ENCODE peak calls at places on chromosomes 6 and 20, in six cellular contexts. U is NCI-H1092, F is cardiac muscle cell, T is GM13976, Z is retina, D is A549. L is an unnamed sample.

GRCh38 chr6:6008648-6009421 is 2.1 kb upstream of the NRN1 start:
- DNase-seq in U (peak; percentile 62), F (peak; percentile 48), T (peak; percentile 92), Z (peak; percentile 91), D (peak; percentile 38), L (peak; percentile 90)

GRCh38 chr20:51528263-51529026 is 14.1 kb downstream of the NFATC2 start:
- DNase-seq in U (no peak), F (no peak), T (peak; percentile 50), Z (no peak), D (no peak), L (no peak)

GRCh38 chr6:28643017-28643740 is 117.5 kb downstream of the GPX5 start:
- DNase-seq in U (no peak), F (peak; percentile 73), T (peak; percentile 29), Z (peak; percentile 21), D (peak; percentile 87), L (peak; percentile 60)

GRCh38 chr6:163120223-163120622 is 294.3 kb upstream of the QKI start:
- DNase-seq in U (no peak), F (no peak), T (no peak), Z (no peak), D (no peak), L (no peak)

GRCh38 chr20:4445780-4446179 is 275.9 kb upstream of the PRND start:
- DNase-seq in U (no peak), F (no peak), T (no peak), Z (no peak), D (no peak), L (no peak)

GRCh38 chr6:88135578-88136114 is 30.5 kb downstream of the CNR1 start:
- DNase-seq in U (no peak), F (no peak), T (peak; percentile 47), Z (no peak), D (no peak), L (no peak)

GRCh38 chr6:109379706-109380105 is 2.6 kb downstream of the CD164 start:
- DNase-seq in U (no peak), F (no peak), T (no peak), Z (no peak), D (no peak), L (peak; percentile 21)

GRCh38 chr6:36962874-36963273 is 8.3 kb downstream of the PI16 start:
- DNase-seq in U (no peak), F (peak; percentile 71), T (peak; percentile 91), Z (peak; percentile 17), D (peak; percentile 36), L (peak; percentile 28)

GRCh38 chr6:36432151-36432633 is 10.5 kb downstream of the PXT1 start:
- DNase-seq in U (no peak), F (no peak), T (peak; percentile 45), Z (no peak), D (no peak), L (no peak)

GRCh38 chr6:11788043-11788442 is 9.4 kb upstream of the ADTRP start:
- DNase-seq in U (no peak), F (no peak), T (no peak), Z (no peak), D (no peak), L (no peak)

GRCh38 chr6:44559486-44560270 is 172.2 kb downstream of the CDC5L start:
- DNase-seq in U (no peak), F (no peak), T (no peak), Z (no peak), D (no peak), L (no peak)

GRCh38 chr6:50145125-50145524 is 95.4 kb upstream of the DEFB112 start:
- DNase-seq in U (no peak), F (no peak), T (no peak), Z (no peak), D (no peak), L (no peak)

GRCh38 chr6:65126667-65127066 is 580.4 kb downstream of the EYS start:
- DNase-seq in U (no peak), F (no peak), T (no peak), Z (no peak), D (no peak), L (no peak)

GRCh38 chr20:35329435-35330139 is 37.4 kb upstream of the FAM83C start:
- DNase-seq in U (no peak), F (peak; percentile 50), T (no peak), Z (no peak), D (peak; percentile 72), L (no peak)

GRCh38 chr20:15205023-15205422 is 867.6 kb upstream of the FLRT3 start:
- DNase-seq in U (no peak), F (no peak), T (no peak), Z (no peak), D (no peak), L (no peak)

GRCh38 chr6:42021847-42022754 is 28.2 kb upstream of the TAF8 start:
- DNase-seq in U (no peak), F (peak; percentile 25), T (peak; percentile 58), Z (no peak), D (no peak), L (peak; percentile 56)

GRCh38 chr6:21037453-21037852 is 503.2 kb downstream of the CDKAL1 start:
- DNase-seq in U (no peak), F (no peak), T (no peak), Z (no peak), D (no peak), L (no peak)

GRCh38 chr6:114216789-114217467 is 125.9 kb downstream of the HS3ST5 start:
- DNase-seq in U (no peak), F (no peak), T (no peak), Z (no peak), D (no peak), L (no peak)

GRCh38 chr6:38599966-38600550 is 39.7 kb downstream of the BTBD9 start:
- DNase-seq in U (no peak), F (peak; percentile 8), T (no peak), Z (no peak), D (no peak), L (no peak)

GRCh38 chr6:25942561-25943147 is 12.2 kb upstream of the SLC17A2 start:
- DNase-seq in U (peak; percentile 4), F (peak; percentile 80), T (peak; percentile 37), Z (no peak), D (peak; percentile 64), L (peak; percentile 25)

L was measured in G401.